ENCODE peak calls at places on chromosomes 5 and 9, in seven cellular contexts. V is BE2C; F is keratinocyte; O is spleen; U is heart left ventricle; T is CD8-positive, alpha-beta T cell; A is stomach. E is an unnamed sample.

GRCh38 chr9:72294952-72295351 is 70.1 kb downstream of the ZFAND5 start:
- DNase-seq in V (no peak), T (no peak), U (no peak), F (no peak), O (no peak), A (peak; percentile 31), E (no peak)

GRCh38 chr9:22088372-22089063 is 79.4 kb upstream of the CDKN2B start:
- DNase-seq in F (no peak), T (no peak), V (no peak), A (no peak), U (no peak), O (no peak), E (no peak)

GRCh38 chr5:132079081-132079480 is 5.5 kb downstream of the CSF2 start:
- DNase-seq in A (no peak), U (no peak), F (no peak), V (no peak), T (no peak), O (no peak), E (no peak)

GRCh38 chr5:159824188-159825153 is 91.8 kb upstream of the ADRA1B start:
- DNase-seq in V (no peak), A (no peak), F (no peak), U (no peak), O (no peak), T (no peak), E (no peak)

GRCh38 chr5:107566537-107566875 is 104.2 kb downstream of the EFNA5 start:
- DNase-seq in U (no peak), A (no peak), V (no peak), O (no peak), F (no peak), T (no peak), E (no peak)

GRCh38 chr5:122515709-122516431 is 203.8 kb downstream of the SNCAIP start:
- DNase-seq in T (no peak), A (peak; percentile 32), V (peak; percentile 46), U (no peak), F (no peak), O (no peak), E (peak; percentile 14)

GRCh38 chr9:93268551-93269314 is 84.8 kb downstream of the WNK2 start:
- DNase-seq in U (no peak), O (peak; percentile 88), A (peak; percentile 76), T (peak; percentile 53), F (no peak), V (no peak), E (no peak)

GRCh38 chr5:174533771-174534221 is 190.6 kb upstream of the MSX2 start:
- DNase-seq in O (no peak), A (no peak), F (peak; percentile 84), V (no peak), T (no peak), U (no peak), E (peak; percentile 38)

GRCh38 chr5:10853144-10853543 is 92.1 kb upstream of the DAP start:
- DNase-seq in A (no peak), V (no peak), F (no peak), O (no peak), T (no peak), U (no peak), E (no peak)

GRCh38 chr5:169079697-169080096 is 221.2 kb downstream of the SLIT3 start:
- DNase-seq in F (no peak), U (no peak), A (no peak), O (no peak), V (no peak), T (no peak), E (no peak)
- TF ChIP-seq CTCF in F (no peak), U (no peak), A (no peak), O (no peak), V (no peak), T (no peak), E (no peak)

GRCh38 chr5:66118294-66118693 is 25.8 kb upstream of the SREK1 start:
- DNase-seq in T (no peak), F (no peak), O (no peak), V (no peak), A (no peak), U (peak; percentile 45), E (no peak)

DNA sequence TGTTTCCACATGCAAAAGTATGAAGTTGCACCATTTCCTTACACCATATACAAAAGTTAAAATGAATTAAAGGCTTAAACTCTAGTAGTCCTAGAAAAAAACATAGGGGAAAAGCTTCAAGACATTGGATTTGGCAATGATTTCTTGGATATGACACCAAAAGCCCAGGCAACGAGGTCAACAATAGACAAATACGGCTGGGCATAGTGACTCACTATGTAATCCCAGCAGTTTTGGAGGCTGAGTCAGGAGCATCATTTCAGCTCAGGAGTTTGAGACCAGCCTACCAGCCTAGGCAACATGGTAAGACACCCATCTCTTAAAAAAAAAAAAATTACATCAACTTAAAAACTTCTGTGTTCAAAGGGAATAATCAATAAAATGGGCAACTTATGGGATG is 30.9 kb upstream of the SREK1 start:
- DNase-seq in F (no peak), A (no peak), T (no peak), O (no peak), V (no peak), U (no peak), E (no peak)
- H3K36me3 ChIP-seq in F (no peaks in the 10 kb centered on the region), A (no peaks in the 10 kb centered on the region), T (no peaks in the 10 kb centered on the region), O (no peaks in the 10 kb centered on the region), V (no peaks in the 10 kb centered on the region), U (no peaks in the 10 kb centered on the region), E (no peaks in the 10 kb centered on the region)

GRCh38 chr9:114860187-114860586 is 54.3 kb upstream of the TNFSF15 start:
- DNase-seq in A (no peak), F (no peak), O (no peak), U (no peak), T (no peak), V (no peak), E (no peak)

GRCh38 chr9:114864471-114864870 is 58.6 kb upstream of the TNFSF15 start:
- DNase-seq in V (no peak), O (no peak), F (no peak), T (no peak), A (no peak), U (no peak), E (no peak)

GRCh38 chr9:114861273-114861672 is 55.4 kb upstream of the TNFSF15 start:
- DNase-seq in V (no peak), A (no peak), O (no peak), U (no peak), F (no peak), T (no peak), E (no peak)

GRCh38 chr9:114856942-114857315 is 51.1 kb upstream of the TNFSF15 start:
- DNase-seq in V (no peak), O (no peak), F (no peak), A (no peak), U (no peak), T (no peak), E (no peak)

GRCh38 chr9:114861922-114862605 is 56.2 kb upstream of the TNFSF15 start:
- DNase-seq in F (no peak), V (no peak), U (no peak), T (no peak), A (no peak), O (no peak), E (no peak)
- H3K4me3 ChIP-seq in F (no peak overlapping the region), V (no peak overlapping the region), U (no peak overlapping the region), T (no peak overlapping the region), A (no peak overlapping the region), O (no peak overlapping the region), E (no peak overlapping the region)

DNA sequence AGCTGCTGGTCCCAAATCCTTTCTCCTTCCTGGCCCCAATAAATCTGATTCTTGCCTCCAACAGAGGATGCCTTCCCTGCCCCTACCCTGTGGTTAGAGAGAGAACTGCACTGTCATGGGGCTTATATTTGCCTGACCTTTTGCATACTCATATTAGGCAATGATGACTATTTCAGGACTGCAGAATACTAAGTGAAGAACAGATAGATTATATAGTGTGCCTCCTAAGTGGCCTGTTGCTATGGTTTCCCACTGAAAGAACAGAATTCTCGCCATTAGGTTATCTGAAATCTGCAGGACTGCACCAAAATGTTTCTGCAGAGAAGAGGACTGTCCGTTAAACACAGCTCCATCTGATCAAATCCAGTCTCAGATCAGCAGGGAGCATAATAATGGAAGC is 87.3 kb upstream of the CCNG1 start:
- DNase-seq in T (no peak), A (no peak), U (no peak), O (no peak), F (no peak), V (peak; percentile 45), E (no peak)
- TF ChIP-seq CTCF in T (no peak), A (no peak), U (no peak), O (no peak), F (peak; percentile 8), V (peak; percentile 51), E (no peak)

GRCh38 chr9:15461056-15461455 is 38.4 kb downstream of the SNAPC3 start:
- DNase-seq in F (no peak), O (no peak), A (no peak), T (no peak), U (no peak), V (no peak), E (no peak)
- H3K36me3 ChIP-seq in F (no peaks in the 10 kb centered on the region), O (peaks cover 85% of the 10 kb centered on the region), A (peaks cover 94% of the 10 kb centered on the region), T (peaks cover 25% of the 10 kb centered on the region), U (peaks cover 98% of the 10 kb centered on the region), V (peaks cover 77% of the 10 kb centered on the region), E (peaks cover 4% of the 10 kb centered on the region)

GRCh38 chr9:127580879-127581278 is 31.2 kb upstream of the STXBP1 start:
- DNase-seq in A (no peak), F (no peak), O (no peak), V (no peak), T (no peak), U (no peak), E (no peak)

GRCh38 chr9:127583605-127584053 is 28.4 kb upstream of the STXBP1 start:
- DNase-seq in F (peak; percentile 81), O (no peak), T (no peak), V (no peak), U (no peak), A (no peak), E (no peak)

GRCh38 chr9:127578627-127578951 is 33.5 kb upstream of the STXBP1 start:
- DNase-seq in O (no peak), F (no peak), U (no peak), A (no peak), T (no peak), V (no peak), E (no peak)

GRCh38 chr9:127578952-127579853 is 32.9 kb upstream of the STXBP1 start:
- DNase-seq in F (peak; percentile 73), V (peak; percentile 58), U (peak; percentile 89), A (peak; percentile 87), T (peak; percentile 70), O (peak; percentile 90), E (peak; percentile 93)

GRCh38 chr9:127580371-127580770 is 31.7 kb upstream of the STXBP1 start:
- DNase-seq in A (no peak), U (no peak), F (no peak), V (no peak), T (no peak), O (no peak), E (no peak)
- H3K4me3 ChIP-seq in A (no peak overlapping the region), U (no peak overlapping the region), F (no peak overlapping the region), V (no peak overlapping the region), T (no peak overlapping the region), O (no peak overlapping the region), E (no peak overlapping the region)